ENCODE peak calls at places on chromosomes 12 and 14, in seven cellular contexts. I, T, C, X, D, Q and V are unnamed samples.
A peak's percentile ranks its signal among the peaks of the same experiment; 100 is the strongest.

GRCh38 chr14:99677231-99677891 is 6.7 kb upstream of the CYP46A1 start:
- DNase-seq in I (no peak), T (no peak), C (no peak), X (no peak), D (no peak), Q (peak; percentile 74), V (no peak)

GRCh38 chr12:114018669-114019068 is 52.5 kb upstream of the RBM19 start:
- DNase-seq in I (no peak), T (no peak), C (no peak), X (no peak), D (no peak), Q (no peak), V (no peak)

GRCh38 chr14:64193821-64194220 is 100.3 kb downstream of the ESR2 start:
- DNase-seq in I (no peak), T (no peak), C (no peak), X (no peak), D (no peak), Q (no peak), V (no peak)

GRCh38 chr12:4477133-4477532 is 31.5 kb upstream of the FGF6 start:
- DNase-seq in I (no peak), T (no peak), C (no peak), X (no peak), D (no peak), Q (no peak), V (no peak)

GRCh38 chr14:22878271-22879246 is 4.5 kb upstream of the REM2 start:
- DNase-seq in I (no peak), T (no peak), C (no peak), X (no peak), D (no peak), Q (no peak), V (no peak)

GRCh38 chr14:101047326-101047725 is 143.8 kb upstream of the RTL1 start:
- DNase-seq in I (no peak), T (no peak), C (no peak), X (no peak), D (no peak), Q (no peak), V (no peak)

GRCh38 chr12:46402451-46402850 is 29.9 kb upstream of the SLC38A2 start:
- DNase-seq in I (no peak), T (no peak), C (no peak), X (no peak), D (no peak), Q (no peak), V (no peak)

GRCh38 chr14:95047754-95048153 is 109.6 kb downstream of the DICER1 start:
- DNase-seq in I (no peak), T (no peak), C (no peak), X (no peak), D (no peak), Q (no peak), V (no peak)

GRCh38 chr12:84174115-84174514 is 738.5 kb downstream of the SLC6A15 start:
- DNase-seq in I (no peak), T (no peak), C (no peak), X (no peak), D (no peak), Q (no peak), V (no peak)

GRCh38 chr14:93734086-93734822 is 54.0 kb downstream of the PRIMA1 start:
- DNase-seq in I (no peak), T (no peak), C (no peak), X (no peak), D (no peak), Q (no peak), V (no peak)

GRCh38 chr12:100268835-100269564 is 2.0 kb downstream of the SCYL2 start:
- DNase-seq in I (no peak), T (no peak), C (no peak), X (peak; percentile 11), D (no peak), Q (no peak), V (no peak)

GRCh38 chr12:69751476-69751875 is 12.8 kb downstream of the RAB3IP start:
- DNase-seq in I (no peak), T (no peak), C (no peak), X (no peak), D (no peak), Q (no peak), V (no peak)

GRCh38 chr12:88571543-88571942 is 8.7 kb downstream of the KITLG start:
- DNase-seq in I (no peak), T (no peak), C (no peak), X (no peak), D (no peak), Q (no peak), V (no peak)

GRCh38 chr12:109433618-109434017 is 43.5 kb downstream of the KCTD10 start:
- DNase-seq in I (peak; percentile 30), T (no peak), C (no peak), X (peak; percentile 1), D (no peak), Q (no peak), V (no peak)

GRCh38 chr12:101671157-101671791 is 26.2 kb upstream of the CHPT1 start:
- DNase-seq in I (no peak), T (no peak), C (no peak), X (peak; percentile 14), D (no peak), Q (peak; percentile 37), V (no peak)

GRCh38 chr12:131734336-131735152 is 23.7 kb downstream of the SFSWAP start:
- DNase-seq in I (no peak), T (no peak), C (no peak), X (no peak), D (no peak), Q (no peak), V (no peak)